ENCODE peak calls at places on chromosomes 13 and 19, in ten cellular contexts. One of them, this sample, is unnamed.

GRCh38 chr19:35724560-35724959 is 6.8 kb downstream of the KMT2B start:
- DNase-seq in hepatocyte: no peak
- DNase-seq in astrocyte: no peak
- DNase-seq in PC-9: no peak
- DNase-seq in mammary epithelial cell: no peak
- DNase-seq in PC-3: no peak
- DNase-seq in fibroblast of lung: no peak
- DNase-seq in neural progenitor cell: no peak
- DNase-seq in HCT116: no peak
- DNase-seq in HepG2: no peak
- DNase-seq in this sample: no peak

GRCh38 chr13:52096748-52097147 is 32.1 kb downstream of the NEK5 start:
- DNase-seq in hepatocyte: no peak
- DNase-seq in astrocyte: no peak
- DNase-seq in PC-9: no peak
- DNase-seq in mammary epithelial cell: no peak
- DNase-seq in PC-3: no peak
- DNase-seq in fibroblast of lung: no peak
- DNase-seq in neural progenitor cell: no peak
- DNase-seq in HCT116: no peak
- DNase-seq in HepG2: no peak
- DNase-seq in this sample: no peak

GRCh38 chr13:33066329-33066728 is 50.1 kb downstream of the KL start:
- DNase-seq in hepatocyte: no peak
- DNase-seq in astrocyte: no peak
- DNase-seq in PC-9: no peak
- DNase-seq in mammary epithelial cell: no peak
- DNase-seq in PC-3: no peak
- DNase-seq in fibroblast of lung: no peak
- DNase-seq in neural progenitor cell: no peak
- DNase-seq in HCT116: no peak
- DNase-seq in HepG2: no peak
- DNase-seq in this sample: no peak

GRCh38 chr13:33606692-33607091 is 211.3 kb upstream of the RFC3 start:
- DNase-seq in hepatocyte: peak; percentile 54
- DNase-seq in astrocyte: no peak
- DNase-seq in PC-9: no peak
- DNase-seq in mammary epithelial cell: no peak
- DNase-seq in PC-3: no peak
- DNase-seq in fibroblast of lung: peak; percentile 20
- DNase-seq in neural progenitor cell: peak; percentile 79
- DNase-seq in HCT116: no peak
- DNase-seq in HepG2: no peak
- DNase-seq in this sample: peak; percentile 8

GRCh38 chr13:113978741-113979481 is 5.0 kb upstream of the C13orf46 start:
- DNase-seq in hepatocyte: no peak
- DNase-seq in astrocyte: no peak
- DNase-seq in PC-9: no peak
- DNase-seq in mammary epithelial cell: no peak
- DNase-seq in PC-3: no peak
- DNase-seq in fibroblast of lung: no peak
- DNase-seq in neural progenitor cell: no peak
- DNase-seq in HCT116: no peak
- DNase-seq in HepG2: no peak
- DNase-seq in this sample: no peak

GRCh38 chr19:16628984-16629691 is 1.1 kb upstream of the MED26 start:
- DNase-seq in hepatocyte: peak; percentile 70
- DNase-seq in astrocyte: no peak
- DNase-seq in PC-9: no peak
- DNase-seq in mammary epithelial cell: peak; percentile 6
- DNase-seq in PC-3: no peak
- DNase-seq in fibroblast of lung: peak; percentile 69
- DNase-seq in neural progenitor cell: no peak
- DNase-seq in HCT116: no peak
- DNase-seq in HepG2: no peak
- DNase-seq in this sample: peak; percentile 57

GRCh38 chr13:106337096-106337495 is 198.4 kb downstream of the EFNB2 start:
- DNase-seq in hepatocyte: no peak
- DNase-seq in astrocyte: no peak
- DNase-seq in PC-9: no peak
- DNase-seq in mammary epithelial cell: no peak
- DNase-seq in PC-3: peak; percentile 44
- DNase-seq in fibroblast of lung: peak; percentile 52
- DNase-seq in neural progenitor cell: no peak
- DNase-seq in HCT116: no peak
- DNase-seq in HepG2: no peak
- DNase-seq in this sample: no peak

GRCh38 chr19:18814063-18814462 is 17.7 kb upstream of the UPF1 start:
- DNase-seq in hepatocyte: no peak
- DNase-seq in astrocyte: no peak
- DNase-seq in PC-9: no peak
- DNase-seq in mammary epithelial cell: no peak
- DNase-seq in PC-3: no peak
- DNase-seq in fibroblast of lung: peak; percentile 33
- DNase-seq in neural progenitor cell: no peak
- DNase-seq in HCT116: no peak
- DNase-seq in HepG2: no peak
- DNase-seq in this sample: no peak

GRCh38 chr19:29006057-29006735 is 206.8 kb downstream of the UQCRFS1 start:
- DNase-seq in hepatocyte: no peak
- DNase-seq in astrocyte: no peak
- DNase-seq in PC-9: no peak
- DNase-seq in mammary epithelial cell: no peak
- DNase-seq in PC-3: no peak
- DNase-seq in fibroblast of lung: no peak
- DNase-seq in neural progenitor cell: no peak
- DNase-seq in HCT116: no peak
- DNase-seq in HepG2: no peak
- DNase-seq in this sample: no peak

GRCh38 chr19:29482855-29483640 is 42.7 kb upstream of the VSTM2B start:
- DNase-seq in hepatocyte: no peak
- DNase-seq in astrocyte: no peak
- DNase-seq in PC-9: no peak
- DNase-seq in mammary epithelial cell: no peak
- DNase-seq in PC-3: no peak
- DNase-seq in fibroblast of lung: no peak
- DNase-seq in neural progenitor cell: no peak
- DNase-seq in HCT116: no peak
- DNase-seq in HepG2: no peak
- DNase-seq in this sample: no peak

DNA sequence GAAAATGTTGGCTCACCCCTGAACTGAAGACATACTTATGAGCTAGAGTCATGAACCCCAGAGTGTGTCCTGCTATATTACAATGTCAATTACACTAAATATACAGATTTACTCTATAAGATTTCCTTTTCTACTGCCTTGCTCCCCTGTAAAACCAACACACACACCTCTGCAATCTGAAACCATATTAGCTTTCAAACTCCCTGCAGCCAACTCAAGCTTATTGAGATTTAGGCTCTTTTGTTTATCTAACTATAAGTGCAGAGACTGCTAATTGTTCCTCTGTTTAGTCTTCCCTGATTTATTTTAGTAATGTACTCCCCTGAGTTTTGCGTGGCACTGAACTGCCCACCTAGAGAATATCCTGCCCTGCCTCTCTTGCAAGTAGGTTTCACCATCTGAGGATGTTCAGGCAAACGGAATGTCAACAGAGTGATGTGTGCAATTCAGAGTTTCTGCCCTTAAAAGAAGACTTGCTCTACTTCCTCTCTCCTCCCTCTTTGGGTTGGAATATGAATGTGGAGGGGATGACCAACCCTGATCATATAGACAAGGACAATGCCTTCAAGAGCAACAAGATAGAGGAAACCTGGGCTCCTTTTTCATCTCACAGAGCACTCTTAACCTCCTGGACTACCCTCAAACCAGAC is 22.3 kb downstream of the FAM216B start:
- DNase-seq in hepatocyte: no peak
- DNase-seq in astrocyte: no peak
- DNase-seq in PC-9: no peak
- DNase-seq in mammary epithelial cell: no peak
- DNase-seq in PC-3: no peak
- DNase-seq in fibroblast of lung: peak; percentile 67
- DNase-seq in neural progenitor cell: no peak
- DNase-seq in HCT116: no peak
- DNase-seq in HepG2: no peak
- DNase-seq in this sample: no peak
- TF ChIP-seq EZH2 in hepatocyte: no peak
- TF ChIP-seq EZH2 in astrocyte: no peak
- TF ChIP-seq EZH2 in PC-9: no peak
- TF ChIP-seq EZH2 in mammary epithelial cell: no peak
- TF ChIP-seq EZH2 in PC-3: no peak
- TF ChIP-seq EZH2 in fibroblast of lung: no peak
- TF ChIP-seq EZH2 in neural progenitor cell: no peak
- TF ChIP-seq EZH2 in HCT116: no peak
- TF ChIP-seq EZH2 in HepG2: no peak
- TF ChIP-seq EZH2 in this sample: no peak

GRCh38 chr13:110559429-110559943 is 2.0 kb downstream of the RAB20 start:
- DNase-seq in hepatocyte: peak; percentile 36
- DNase-seq in astrocyte: no peak
- DNase-seq in PC-9: peak; percentile 64
- DNase-seq in mammary epithelial cell: peak; percentile 26
- DNase-seq in PC-3: peak; percentile 70
- DNase-seq in fibroblast of lung: peak; percentile 58
- DNase-seq in neural progenitor cell: no peak
- DNase-seq in HCT116: no peak
- DNase-seq in HepG2: no peak
- DNase-seq in this sample: no peak

GRCh38 chr13:110555601-110556223 is 5.8 kb downstream of the RAB20 start:
- DNase-seq in hepatocyte: peak; percentile 56
- DNase-seq in astrocyte: no peak
- DNase-seq in PC-9: peak; percentile 42
- DNase-seq in mammary epithelial cell: no peak
- DNase-seq in PC-3: peak; percentile 3
- DNase-seq in fibroblast of lung: no peak
- DNase-seq in neural progenitor cell: no peak
- DNase-seq in HCT116: no peak
- DNase-seq in HepG2: peak; percentile 84
- DNase-seq in this sample: no peak

GRCh38 chr13:110556224-110556606 is 5.3 kb downstream of the RAB20 start:
- DNase-seq in hepatocyte: no peak
- DNase-seq in astrocyte: no peak
- DNase-seq in PC-9: peak; percentile 41
- DNase-seq in mammary epithelial cell: no peak
- DNase-seq in PC-3: peak; percentile 30
- DNase-seq in fibroblast of lung: no peak
- DNase-seq in neural progenitor cell: no peak
- DNase-seq in HCT116: no peak
- DNase-seq in HepG2: no peak
- DNase-seq in this sample: no peak

GRCh38 chr13:110557082-110557481 is 4.4 kb downstream of the RAB20 start:
- DNase-seq in hepatocyte: no peak
- DNase-seq in astrocyte: no peak
- DNase-seq in PC-9: no peak
- DNase-seq in mammary epithelial cell: no peak
- DNase-seq in PC-3: no peak
- DNase-seq in fibroblast of lung: no peak
- DNase-seq in neural progenitor cell: no peak
- DNase-seq in HCT116: no peak
- DNase-seq in HepG2: no peak
- DNase-seq in this sample: no peak

GRCh38 chr13:110557610-110558305 is 3.8 kb downstream of the RAB20 start:
- DNase-seq in hepatocyte: no peak
- DNase-seq in astrocyte: no peak
- DNase-seq in PC-9: no peak
- DNase-seq in mammary epithelial cell: no peak
- DNase-seq in PC-3: no peak
- DNase-seq in fibroblast of lung: no peak
- DNase-seq in neural progenitor cell: no peak
- DNase-seq in HCT116: no peak
- DNase-seq in HepG2: no peak
- DNase-seq in this sample: no peak
- H3K4me1 ChIP-seq in hepatocyte: peaks cover 37% of the 10 kb centered on the region
- H3K4me1 ChIP-seq in astrocyte: peaks cover 4% of the 10 kb centered on the region
- H3K4me1 ChIP-seq in PC-9: peaks cover 57% of the 10 kb centered on the region
- H3K4me1 ChIP-seq in mammary epithelial cell: peaks cover 11% of the 10 kb centered on the region
- H3K4me1 ChIP-seq in PC-3: peaks cover 21% of the 10 kb centered on the region
- H3K4me1 ChIP-seq in fibroblast of lung: peaks cover 6% of the 10 kb centered on the region
- H3K4me1 ChIP-seq in neural progenitor cell: peaks cover 5% of the 10 kb centered on the region
- H3K4me1 ChIP-seq in HCT116: peaks cover 7% of the 10 kb centered on the region
- H3K4me1 ChIP-seq in HepG2: peaks cover 77% of the 10 kb centered on the region
- H3K4me1 ChIP-seq in this sample: peaks cover 4% of the 10 kb centered on the region

DNA sequence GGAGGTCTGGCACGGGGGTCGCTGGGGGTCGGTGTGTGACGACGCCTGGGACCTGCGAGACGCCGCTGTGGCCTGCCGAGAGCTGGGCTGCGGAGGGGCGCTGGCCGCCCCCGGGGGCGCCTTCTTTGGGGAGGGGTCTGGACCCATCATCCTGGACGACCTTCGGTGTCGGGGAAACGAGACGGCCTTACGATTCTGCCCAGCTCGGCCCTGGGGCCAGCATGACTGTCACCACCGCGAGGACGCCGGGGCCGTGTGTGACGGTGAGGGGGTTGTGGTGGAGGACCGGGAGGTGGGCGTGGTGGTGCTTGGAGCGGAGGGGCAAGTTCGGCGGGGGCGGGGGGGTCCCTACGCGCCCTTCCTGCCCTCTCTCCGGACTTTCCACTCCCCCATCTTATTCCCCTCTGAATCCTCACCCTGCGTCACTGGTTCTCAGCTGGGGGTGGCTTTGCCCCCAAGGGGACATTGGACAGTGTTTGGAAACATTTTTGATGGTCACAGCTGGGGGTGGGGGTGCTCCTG is 5.5 kb downstream of the SSC5D start:
- DNase-seq in hepatocyte: no peak
- DNase-seq in astrocyte: no peak
- DNase-seq in PC-9: no peak
- DNase-seq in mammary epithelial cell: no peak
- DNase-seq in PC-3: no peak
- DNase-seq in fibroblast of lung: no peak
- DNase-seq in neural progenitor cell: no peak
- DNase-seq in HCT116: no peak
- DNase-seq in HepG2: no peak
- DNase-seq in this sample: no peak
- H3K4me3 ChIP-seq in hepatocyte: no peak overlapping the region
- H3K4me3 ChIP-seq in astrocyte: peak overlapping the region; percentile 1
- H3K4me3 ChIP-seq in PC-9: no peak overlapping the region
- H3K4me3 ChIP-seq in mammary epithelial cell: no peak overlapping the region
- H3K4me3 ChIP-seq in PC-3: no peak overlapping the region
- H3K4me3 ChIP-seq in fibroblast of lung: no peak overlapping the region
- H3K4me3 ChIP-seq in neural progenitor cell: no peak overlapping the region
- H3K4me3 ChIP-seq in HCT116: no peak overlapping the region
- H3K4me3 ChIP-seq in HepG2: no peak overlapping the region
- H3K4me3 ChIP-seq in this sample: no peak overlapping the region

GRCh38 chr19:33224694-33225457 is 774 bp downstream of the SLC7A10 start:
- DNase-seq in hepatocyte: no peak
- DNase-seq in astrocyte: no peak
- DNase-seq in PC-9: no peak
- DNase-seq in mammary epithelial cell: no peak
- DNase-seq in PC-3: no peak
- DNase-seq in fibroblast of lung: no peak
- DNase-seq in neural progenitor cell: no peak
- DNase-seq in HCT116: no peak
- DNase-seq in HepG2: no peak
- DNase-seq in this sample: no peak
- TF ChIP-seq EZH2 in hepatocyte: no peak
- TF ChIP-seq EZH2 in astrocyte: no peak
- TF ChIP-seq EZH2 in PC-9: no peak
- TF ChIP-seq EZH2 in mammary epithelial cell: no peak
- TF ChIP-seq EZH2 in PC-3: no peak
- TF ChIP-seq EZH2 in fibroblast of lung: peak; percentile 92
- TF ChIP-seq EZH2 in neural progenitor cell: no peak
- TF ChIP-seq EZH2 in HCT116: no peak
- TF ChIP-seq EZH2 in HepG2: no peak
- TF ChIP-seq EZH2 in this sample: no peak